ENCODE peak calls at places on chromosomes 6 and 20, in seven cellular contexts. T is H9, J is IMR-90, D is neuronal stem cell, W is mesendoderm, Y is H1, L is mesenchymal stem cell. F is an unnamed sample.

GRCh38 chr6:52399511-52400315 is 20.4 kb upstream of the EFHC1 start:
- DNase-seq in T (peak; percentile 55), J (peak; percentile 70), D (peak; percentile 54), W (peak; percentile 78), Y (no peak), L (peak; percentile 68), F (no peak)

GRCh38 chr20:24778585-24779031 is 170.5 kb upstream of the CST7 start:
- DNase-seq in T (peak; percentile 15), J (no peak), D (no peak), W (no peak), Y (no peak), L (no peak), F (no peak)

GRCh38 chr6:12729467-12729866 is 12.9 kb downstream of the PHACTR1 start:
- DNase-seq in T (no peak), J (no peak), D (no peak), W (peak; percentile 89), Y (no peak), L (no peak), F (no peak)

GRCh38 chr6:150977276-150977675 is 111.8 kb downstream of the MTHFD1L start:
- DNase-seq in T (no peak), J (no peak), D (no peak), W (no peak), Y (no peak), L (no peak), F (no peak)

GRCh38 chr20:44471481-44471882 is 4.2 kb upstream of the TTPAL start:
- DNase-seq in T (no peak), J (peak; percentile 44), D (no peak), W (peak; percentile 62), Y (no peak), L (peak; percentile 43), F (no peak)

GRCh38 chr6:53461682-53462081 is 83.2 kb downstream of the GCLC start:
- DNase-seq in T (no peak), J (no peak), D (no peak), W (no peak), Y (no peak), L (no peak), F (no peak)

GRCh38 chr6:140069576-140069975 is 695.1 kb upstream of the CITED2 start:
- DNase-seq in T (no peak), J (no peak), D (no peak), W (no peak), Y (no peak), L (no peak), F (no peak)

GRCh38 chr6:158229823-158230222 is 61.7 kb downstream of the GTF2H5 start:
- DNase-seq in T (no peak), J (no peak), D (no peak), W (no peak), Y (no peak), L (no peak), F (no peak)

GRCh38 chr6:36227379-36228344 is 31.1 kb downstream of the BRPF3 start:
- DNase-seq in T (no peak), J (no peak), D (no peak), W (no peak), Y (no peak), L (no peak), F (no peak)

GRCh38 chr6:30781697-30782424 is 37.5 kb upstream of the IER3 start:
- DNase-seq in T (no peak), J (peak; percentile 100), D (no peak), W (peak; percentile 40), Y (no peak), L (peak; percentile 100), F (peak; percentile 97)

GRCh38 chr6:154535146-154535545 is 24.7 kb upstream of the CNKSR3 start:
- DNase-seq in T (no peak), J (no peak), D (no peak), W (no peak), Y (no peak), L (no peak), F (no peak)

GRCh38 chr6:144401736-144402733 is 116.9 kb downstream of the UTRN start:
- DNase-seq in T (no peak), J (no peak), D (no peak), W (no peak), Y (no peak), L (no peak), F (no peak)

GRCh38 chr6:162478191-162478642 is 249.3 kb downstream of the PRKN start:
- DNase-seq in T (no peak), J (no peak), D (no peak), W (no peak), Y (no peak), L (no peak), F (no peak)

GRCh38 chr20:63495771-63496403 is 3.0 kb downstream of the EEF1A2 start:
- DNase-seq in T (peak; percentile 75), J (peak; percentile 28), D (peak; percentile 67), W (peak; percentile 53), Y (no peak), L (peak; percentile 59), F (peak; percentile 51)

GRCh38 chr20:48826064-48826463 is 1.7 kb downstream of the PREX1 start:
- DNase-seq in T (peak; percentile 69), J (no peak), D (peak; percentile 62), W (peak; percentile 95), Y (peak; percentile 15), L (no peak), F (no peak)

GRCh38 chr20:53785320-53785719 is 191.7 kb upstream of the ZNF217 start:
- DNase-seq in T (no peak), J (no peak), D (no peak), W (no peak), Y (no peak), L (no peak), F (no peak)

GRCh38 chr6:129370268-129370916 is 339.6 kb downstream of the ARHGAP18 start:
- DNase-seq in T (peak; percentile 30), J (peak; percentile 57), D (peak; percentile 29), W (peak; percentile 67), Y (peak; percentile 5), L (peak; percentile 50), F (peak; percentile 4)

GRCh38 chr6:2862712-2863174 is 21.1 kb upstream of the SERPINB1 start:
- DNase-seq in T (no peak), J (no peak), D (no peak), W (no peak), Y (no peak), L (no peak), F (no peak)

GRCh38 chr6:25056130-25056529 is 120.4 kb upstream of the RIPOR2 start:
- DNase-seq in T (no peak), J (no peak), D (no peak), W (peak; percentile 20), Y (no peak), L (no peak), F (no peak)

GRCh38 chr6:49468042-49468441 is 4.9 kb downstream of the CENPQ start:
- DNase-seq in T (no peak), J (no peak), D (no peak), W (no peak), Y (no peak), L (no peak), F (no peak)

GRCh38 chr6:132333639-132334516 is 67.4 kb downstream of the MOXD1 start:
- DNase-seq in T (no peak), J (peak; percentile 93), D (no peak), W (peak; percentile 94), Y (peak; percentile 10), L (peak; percentile 94), F (peak; percentile 71)

DNA sequence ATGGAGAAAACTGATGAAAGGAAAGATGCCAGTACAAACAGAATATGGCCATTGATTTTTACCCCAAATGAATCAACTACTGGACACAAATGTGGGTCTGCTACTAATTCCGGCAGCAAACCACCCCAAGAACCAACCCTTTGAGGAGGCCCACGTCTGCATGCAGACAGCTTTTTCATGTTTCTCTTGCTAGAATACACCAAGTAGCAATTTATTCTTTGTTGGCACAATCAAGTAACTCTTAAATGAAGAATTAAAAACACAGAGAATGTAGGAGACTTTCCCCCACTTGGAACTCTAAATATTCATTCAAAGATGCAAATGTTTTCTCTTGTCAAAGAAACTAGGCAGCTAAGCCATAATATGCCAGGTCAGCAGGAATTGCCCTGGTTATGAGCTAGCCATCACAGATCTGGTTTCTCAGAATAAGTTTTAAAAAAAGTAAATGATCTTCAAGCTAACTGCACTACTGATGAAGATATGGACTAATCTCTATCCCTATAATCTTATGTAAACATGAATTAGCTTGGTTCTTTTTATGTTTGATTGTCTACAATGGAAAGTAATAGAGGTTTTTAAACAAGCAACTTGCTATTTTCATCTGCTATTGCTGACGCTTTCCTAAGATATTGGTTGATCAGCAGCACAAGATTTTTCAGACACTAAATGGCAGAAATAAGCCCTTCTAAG is 163.1 kb upstream of the THEMIS start:
- DNase-seq in T (no peak), J (no peak), D (no peak), W (no peak), Y (no peak), L (no peak), F (no peak)
- H2AK5ac ChIP-seq in T (no peak overlapping the region), J (no peak overlapping the region), D (no peak overlapping the region), W (no peak overlapping the region), Y (no peak overlapping the region), L (no peak overlapping the region), F (no peak overlapping the region)

DNA sequence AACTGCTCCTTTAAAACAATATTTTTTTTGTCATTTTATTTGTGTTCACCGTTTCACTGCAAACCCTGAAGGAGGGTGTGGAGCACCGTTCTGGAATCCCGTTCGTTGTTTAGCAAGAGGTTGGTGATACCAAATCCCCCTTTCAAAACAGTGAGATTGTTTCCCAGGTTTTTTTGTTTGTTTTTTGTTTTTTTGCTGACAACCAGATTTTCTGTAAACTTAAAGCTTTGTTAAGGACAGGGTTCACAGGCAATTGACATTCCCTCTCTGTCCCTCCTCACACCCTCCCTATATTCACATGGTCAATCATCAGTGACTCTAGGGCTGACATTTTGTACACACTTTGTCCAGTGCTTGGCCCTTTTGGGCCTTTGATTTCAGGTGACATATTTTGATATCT is 21.0 kb upstream of the MROH8 start:
- DNase-seq in T (no peak), J (no peak), D (no peak), W (no peak), Y (no peak), L (no peak), F (no peak)
- H3K9ac ChIP-seq in T (no peak overlapping the region), J (no peak overlapping the region), D (no peak overlapping the region), W (no peak overlapping the region), Y (no peak overlapping the region), L (no peak overlapping the region), F (no peak overlapping the region)

GRCh38 chr20:55269913-55270312 is 735.4 kb downstream of the CBLN4 start:
- DNase-seq in T (no peak), J (no peak), D (no peak), W (no peak), Y (no peak), L (no peak), F (no peak)

GRCh38 chr20:55271370-55271769 is 733.9 kb downstream of the CBLN4 start:
- DNase-seq in T (no peak), J (no peak), D (no peak), W (no peak), Y (no peak), L (no peak), F (no peak)

DNA sequence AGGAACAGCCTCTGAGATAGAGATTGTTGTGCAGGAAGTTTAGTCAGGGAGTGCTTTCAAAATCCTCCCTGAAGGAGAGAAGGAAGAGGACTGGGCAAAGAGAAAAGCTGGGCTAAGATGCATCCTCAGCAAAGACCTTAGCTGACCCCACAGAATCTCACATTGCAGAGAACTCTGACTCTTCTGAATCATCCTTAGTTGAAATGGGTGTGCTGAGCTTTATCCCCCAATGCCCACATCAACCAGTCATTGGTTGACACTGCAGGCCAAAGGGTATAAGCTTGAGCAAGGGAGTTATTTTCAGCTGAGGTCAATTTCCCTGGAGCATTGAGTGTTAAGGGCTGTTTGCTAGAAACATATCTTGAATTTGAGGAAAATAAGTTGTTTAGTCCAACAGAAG is 732.2 kb downstream of the CBLN4 start:
- DNase-seq in T (no peak), J (no peak), D (no peak), W (no peak), Y (no peak), L (no peak), F (no peak)
- H2AK5ac ChIP-seq in T (no peak overlapping the region), J (no peak overlapping the region), D (no peak overlapping the region), W (no peak overlapping the region), Y (no peak overlapping the region), L (no peak overlapping the region), F (no peak overlapping the region)

GRCh38 chr20:57627972-57628650 is 7.9 kb upstream of the ZBP1 start:
- DNase-seq in T (no peak), J (peak; percentile 41), D (no peak), W (no peak), Y (no peak), L (no peak), F (no peak)
- H3K9ac ChIP-seq in T (no peak overlapping the region), J (peak overlapping the region; percentile 3), D (no peak overlapping the region), W (no peak overlapping the region), Y (no peak overlapping the region), L (peak overlapping the region; percentile 28), F (no peak overlapping the region)